ENCODE peak calls at places on chromosome 12, in nine cellular contexts. One of them, this sample, is unnamed.

GRCh38 chr12:115394498-115395220 is 710.7 kb upstream of the TBX3 start:
- DNase-seq in breast epithelium: no peak
- DNase-seq in CD4-positive, alpha-beta T cell: no peak
- DNase-seq in activated T-cell treated with anti-CD3 and anti-CD28 coated beads, Interleukin-2, amount 50 U/mL, for 72 hours: no peak
- DNase-seq in GM04504: no peak
- DNase-seq in astrocyte of the spinal cord: no peak
- DNase-seq in AG08395: no peak
- DNase-seq in transverse colon: no peak
- DNase-seq in psoas muscle: no peak
- DNase-seq in this sample: no peak

GRCh38 chr12:12890815-12891645 is at the start of gene GPRC5A:
- DNase-seq in CD4-positive, alpha-beta T cell: peak; percentile 22
- DNase-seq in activated T-cell treated with anti-CD3 and anti-CD28 coated beads, Interleukin-2, amount 50 U/mL, for 72 hours: peak; percentile 53
- DNase-seq in transverse colon: peak; percentile 92
- DNase-seq in psoas muscle: peak; percentile 89
- DNase-seq in astrocyte of the spinal cord: peak; percentile 98
- DNase-seq in GM04504: peak; percentile 93
- DNase-seq in breast epithelium: peak; percentile 90
- DNase-seq in AG08395: peak; percentile 87
- DNase-seq in this sample: peak; percentile 95

GRCh38 chr12:129246630-129247029 is 393.4 kb downstream of the GLT1D1 start:
- DNase-seq in transverse colon: no peak
- DNase-seq in psoas muscle: no peak
- DNase-seq in astrocyte of the spinal cord: no peak
- DNase-seq in CD4-positive, alpha-beta T cell: no peak
- DNase-seq in breast epithelium: no peak
- DNase-seq in AG08395: no peak
- DNase-seq in GM04504: no peak
- DNase-seq in activated T-cell treated with anti-CD3 and anti-CD28 coated beads, Interleukin-2, amount 50 U/mL, for 72 hours: no peak
- DNase-seq in this sample: no peak

GRCh38 chr12:100348657-100349454 is 8.0 kb upstream of the SLC17A8 start:
- DNase-seq in CD4-positive, alpha-beta T cell: no peak
- DNase-seq in activated T-cell treated with anti-CD3 and anti-CD28 coated beads, Interleukin-2, amount 50 U/mL, for 72 hours: no peak
- DNase-seq in astrocyte of the spinal cord: peak; percentile 29
- DNase-seq in breast epithelium: no peak
- DNase-seq in transverse colon: no peak
- DNase-seq in AG08395: peak; percentile 25
- DNase-seq in psoas muscle: no peak
- DNase-seq in GM04504: peak; percentile 9
- DNase-seq in this sample: no peak

GRCh38 chr12:45509187-45509586 is 220.3 kb upstream of the ARID2 start:
- DNase-seq in AG08395: no peak
- DNase-seq in activated T-cell treated with anti-CD3 and anti-CD28 coated beads, Interleukin-2, amount 50 U/mL, for 72 hours: no peak
- DNase-seq in transverse colon: no peak
- DNase-seq in CD4-positive, alpha-beta T cell: no peak
- DNase-seq in breast epithelium: no peak
- DNase-seq in astrocyte of the spinal cord: no peak
- DNase-seq in GM04504: no peak
- DNase-seq in psoas muscle: no peak
- DNase-seq in this sample: no peak

GRCh38 chr12:53055471-53056266 is 5.8 kb downstream of the TNS2 start:
- DNase-seq in transverse colon: peak; percentile 7
- DNase-seq in activated T-cell treated with anti-CD3 and anti-CD28 coated beads, Interleukin-2, amount 50 U/mL, for 72 hours: no peak
- DNase-seq in astrocyte of the spinal cord: no peak
- DNase-seq in breast epithelium: no peak
- DNase-seq in GM04504: no peak
- DNase-seq in psoas muscle: peak; percentile 53
- DNase-seq in CD4-positive, alpha-beta T cell: no peak
- DNase-seq in AG08395: no peak
- DNase-seq in this sample: peak; percentile 70

GRCh38 chr12:79482323-79482722 is 208.4 kb downstream of the PAWR start:
- DNase-seq in psoas muscle: no peak
- DNase-seq in breast epithelium: no peak
- DNase-seq in transverse colon: no peak
- DNase-seq in AG08395: no peak
- DNase-seq in GM04504: no peak
- DNase-seq in CD4-positive, alpha-beta T cell: no peak
- DNase-seq in astrocyte of the spinal cord: no peak
- DNase-seq in activated T-cell treated with anti-CD3 and anti-CD28 coated beads, Interleukin-2, amount 50 U/mL, for 72 hours: no peak
- DNase-seq in this sample: no peak

GRCh38 chr12:64633940-64634337 is 23.6 kb downstream of the RASSF3 start:
- DNase-seq in psoas muscle: no peak
- DNase-seq in AG08395: peak; percentile 45
- DNase-seq in activated T-cell treated with anti-CD3 and anti-CD28 coated beads, Interleukin-2, amount 50 U/mL, for 72 hours: peak; percentile 12
- DNase-seq in CD4-positive, alpha-beta T cell: peak; percentile 43
- DNase-seq in breast epithelium: peak; percentile 59
- DNase-seq in GM04504: no peak
- DNase-seq in astrocyte of the spinal cord: peak; percentile 70
- DNase-seq in transverse colon: peak; percentile 74
- DNase-seq in this sample: peak; percentile 76

GRCh38 chr12:26845057-26845666 is 12.2 kb upstream of the ITPR2 start:
- DNase-seq in AG08395: peak; percentile 45
- DNase-seq in activated T-cell treated with anti-CD3 and anti-CD28 coated beads, Interleukin-2, amount 50 U/mL, for 72 hours: peak; percentile 6
- DNase-seq in breast epithelium: peak; percentile 64
- DNase-seq in GM04504: no peak
- DNase-seq in psoas muscle: peak; percentile 71
- DNase-seq in CD4-positive, alpha-beta T cell: no peak
- DNase-seq in transverse colon: peak; percentile 61
- DNase-seq in astrocyte of the spinal cord: peak; percentile 31
- DNase-seq in this sample: peak; percentile 81

GRCh38 chr12:91988571-91988970 is 157.1 kb downstream of the BTG1 start:
- DNase-seq in transverse colon: no peak
- DNase-seq in breast epithelium: no peak
- DNase-seq in psoas muscle: no peak
- DNase-seq in AG08395: no peak
- DNase-seq in activated T-cell treated with anti-CD3 and anti-CD28 coated beads, Interleukin-2, amount 50 U/mL, for 72 hours: no peak
- DNase-seq in astrocyte of the spinal cord: no peak
- DNase-seq in CD4-positive, alpha-beta T cell: no peak
- DNase-seq in GM04504: no peak
- DNase-seq in this sample: no peak

GRCh38 chr12:63362166-63362565 is 211.2 kb upstream of the AVPR1A start:
- DNase-seq in CD4-positive, alpha-beta T cell: no peak
- DNase-seq in breast epithelium: no peak
- DNase-seq in GM04504: no peak
- DNase-seq in astrocyte of the spinal cord: no peak
- DNase-seq in AG08395: no peak
- DNase-seq in activated T-cell treated with anti-CD3 and anti-CD28 coated beads, Interleukin-2, amount 50 U/mL, for 72 hours: no peak
- DNase-seq in transverse colon: no peak
- DNase-seq in psoas muscle: no peak
- DNase-seq in this sample: no peak

GRCh38 chr12:12008931-12009611 is 61.7 kb upstream of the BCL2L14 start:
- DNase-seq in GM04504: no peak
- DNase-seq in AG08395: peak; percentile 64
- DNase-seq in breast epithelium: no peak
- DNase-seq in transverse colon: no peak
- DNase-seq in CD4-positive, alpha-beta T cell: peak; percentile 55
- DNase-seq in astrocyte of the spinal cord: peak; percentile 92
- DNase-seq in psoas muscle: no peak
- DNase-seq in activated T-cell treated with anti-CD3 and anti-CD28 coated beads, Interleukin-2, amount 50 U/mL, for 72 hours: peak; percentile 85
- DNase-seq in this sample: no peak

GRCh38 chr12:6684609-6685008 is 4.6 kb downstream of the ZNF384 start:
- DNase-seq in psoas muscle: no peak
- DNase-seq in transverse colon: no peak
- DNase-seq in CD4-positive, alpha-beta T cell: peak; percentile 13
- DNase-seq in activated T-cell treated with anti-CD3 and anti-CD28 coated beads, Interleukin-2, amount 50 U/mL, for 72 hours: peak; percentile 62
- DNase-seq in breast epithelium: no peak
- DNase-seq in astrocyte of the spinal cord: no peak
- DNase-seq in GM04504: no peak
- DNase-seq in AG08395: no peak
- DNase-seq in this sample: no peak

This sample was measured in sigmoid colon.